ENCODE peak calls at places on chromosomes 4 and X, in seven cellular contexts. U is Peyer's patch, Y is transverse colon, B is IMR-90, R is body of pancreas, Q is tibial nerve, E is stomach. W is an unnamed sample.
A peak's percentile ranks its signal among the peaks of the same experiment; 100 is the strongest.

GRCh38 chr4:41822326-41822725 is 73.8 kb upstream of the PHOX2B start:
- DNase-seq in U (no peak), R (no peak), E (no peak), Y (no peak), Q (no peak), B (no peak), W (no peak)

GRCh38 chrX:34734383-34734782 is 77.3 kb upstream of the TMEM47 start:
- DNase-seq in Y (no peak), B (peak; percentile 62), R (no peak), Q (no peak), E (no peak), U (no peak), W (no peak)

GRCh38 chrX:19625612-19626011 is 110.3 kb upstream of the MAP3K15 start:
- DNase-seq in E (no peak), Y (peak; percentile 25), B (no peak), U (peak; percentile 49), R (no peak), Q (no peak), W (no peak)

GRCh38 chr4:150072906-150073714 is 5.1 kb upstream of the DCLK2 start:
- DNase-seq in R (no peak), Y (no peak), E (no peak), B (peak; percentile 97), Q (no peak), U (no peak), W (no peak)

GRCh38 chr4:2101346-2102044 is 42.4 kb downstream of the NAT8L start:
- DNase-seq in E (no peak), Q (no peak), U (no peak), B (peak; percentile 48), Y (no peak), R (no peak), W (no peak)

GRCh38 chr4:121943941-121944340 is 7.9 kb downstream of the TRPC3 start:
- DNase-seq in B (no peak), U (no peak), Y (no peak), R (no peak), Q (no peak), E (no peak), W (no peak)

GRCh38 chr4:173930329-173930967 is 353.0 kb downstream of the FBXO8 start:
- DNase-seq in Q (no peak), U (no peak), B (no peak), R (no peak), Y (no peak), E (no peak), W (no peak)

GRCh38 chr4:150139297-150139696 is 61.1 kb downstream of the DCLK2 start:
- DNase-seq in Q (no peak), U (no peak), R (no peak), Y (no peak), E (no peak), B (no peak), W (no peak)

GRCh38 chrX:129613596-129613995 is 41.2 kb downstream of the APLN start:
- DNase-seq in Q (no peak), U (no peak), E (no peak), B (no peak), Y (no peak), R (no peak), W (no peak)

GRCh38 chrX:20664774-20665173 is 398.1 kb upstream of the RPS6KA3 start:
- DNase-seq in Q (no peak), Y (no peak), E (no peak), R (no peak), U (no peak), B (no peak), W (no peak)

GRCh38 chrX:18360867-18361266 is 6.4 kb upstream of the SCML2 start:
- DNase-seq in U (no peak), Y (no peak), B (peak; percentile 12), R (peak; percentile 7), Q (no peak), E (no peak), W (no peak)

GRCh38 chr4:52813546-52813945 is 48.6 kb upstream of the RASL11B start:
- DNase-seq in Y (no peak), Q (no peak), E (no peak), B (no peak), R (no peak), U (no peak), W (no peak)

GRCh38 chrX:47093248-47093647 is 15.0 kb downstream of the RGN start:
- DNase-seq in R (no peak), B (peak; percentile 55), Q (no peak), Y (no peak), U (no peak), E (no peak), W (no peak)

GRCh38 chrX:72201836-72202536 is 20.4 kb downstream of the PIN4 start:
- DNase-seq in E (no peak), R (no peak), U (no peak), Q (no peak), B (peak; percentile 83), Y (no peak), W (no peak)

GRCh38 chr4:136562842-136563241 is 969.5 kb downstream of the PCDH18 start:
- DNase-seq in Q (no peak), R (no peak), B (peak; percentile 51), E (no peak), U (no peak), Y (no peak), W (no peak)

GRCh38 chr4:113069212-113069892 is 19.9 kb downstream of the ANK2 start:
- DNase-seq in Y (no peak), R (no peak), U (no peak), B (no peak), E (no peak), Q (no peak), W (peak; percentile 80)

GRCh38 chr4:90099795-90100194 is 27.4 kb upstream of the CCSER1 start:
- DNase-seq in Q (no peak), B (no peak), E (no peak), U (no peak), R (no peak), Y (no peak), W (no peak)

GRCh38 chr4:128579454-128579853 is 230.0 kb upstream of the JADE1 start:
- DNase-seq in Q (no peak), Y (no peak), R (no peak), E (no peak), U (no peak), B (no peak), W (no peak)

GRCh38 chr4:154491731-154492249 is at the start of gene DCHS2:
- DNase-seq in Y (peak; percentile 24), R (no peak), Q (no peak), E (no peak), U (peak; percentile 71), B (no peak), W (peak; percentile 58)

GRCh38 chr4:98377626-98378025 is 116.4 kb downstream of the RAP1GDS1 start:
- DNase-seq in E (no peak), U (no peak), B (peak; percentile 70), R (no peak), Y (no peak), Q (no peak), W (no peak)

GRCh38 chr4:155134136-155134535 is 74.3 kb upstream of the NPY2R start:
- DNase-seq in R (no peak), E (no peak), B (no peak), Q (no peak), Y (no peak), U (no peak), W (no peak)

GRCh38 chr4:2059726-2060577 is 825 bp downstream of the NAT8L start:
- DNase-seq in Q (no peak), U (no peak), Y (no peak), E (no peak), B (no peak), R (no peak), W (no peak)

GRCh38 chr4:156169011-156169410 is 215.3 kb upstream of the CTSO start:
- DNase-seq in U (no peak), B (peak; percentile 95), E (no peak), Y (no peak), Q (no peak), R (no peak), W (no peak)

DNA sequence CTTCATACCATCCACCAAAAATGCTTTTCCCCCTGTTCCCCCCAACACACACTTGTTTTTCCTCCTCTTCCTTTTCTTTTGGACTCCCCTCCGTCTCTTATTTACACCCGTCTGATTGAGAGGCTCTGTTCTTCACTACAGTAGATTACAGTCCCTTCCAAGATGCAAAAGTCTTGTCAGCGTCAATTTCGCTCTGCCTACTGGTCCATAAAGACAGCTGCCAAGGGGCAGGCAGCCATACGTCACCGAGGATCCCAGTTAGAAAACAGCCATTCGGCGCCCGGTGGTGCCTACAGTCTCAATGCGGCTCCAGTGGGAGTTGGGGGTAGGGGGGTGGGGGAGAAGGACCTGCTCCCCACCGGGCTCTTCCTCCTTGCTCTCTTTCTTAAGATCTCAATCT is at the start of gene GPM6B:
- DNase-seq in B (no peak), Y (no peak), R (no peak), Q (no peak), E (no peak), U (no peak), W (no peak)
- TF ChIP-seq POLR2A in B (no peak), Y (no peak), R (no peak), Q (no peak), E (no peak), U (no peak), W (no peak)

DNA sequence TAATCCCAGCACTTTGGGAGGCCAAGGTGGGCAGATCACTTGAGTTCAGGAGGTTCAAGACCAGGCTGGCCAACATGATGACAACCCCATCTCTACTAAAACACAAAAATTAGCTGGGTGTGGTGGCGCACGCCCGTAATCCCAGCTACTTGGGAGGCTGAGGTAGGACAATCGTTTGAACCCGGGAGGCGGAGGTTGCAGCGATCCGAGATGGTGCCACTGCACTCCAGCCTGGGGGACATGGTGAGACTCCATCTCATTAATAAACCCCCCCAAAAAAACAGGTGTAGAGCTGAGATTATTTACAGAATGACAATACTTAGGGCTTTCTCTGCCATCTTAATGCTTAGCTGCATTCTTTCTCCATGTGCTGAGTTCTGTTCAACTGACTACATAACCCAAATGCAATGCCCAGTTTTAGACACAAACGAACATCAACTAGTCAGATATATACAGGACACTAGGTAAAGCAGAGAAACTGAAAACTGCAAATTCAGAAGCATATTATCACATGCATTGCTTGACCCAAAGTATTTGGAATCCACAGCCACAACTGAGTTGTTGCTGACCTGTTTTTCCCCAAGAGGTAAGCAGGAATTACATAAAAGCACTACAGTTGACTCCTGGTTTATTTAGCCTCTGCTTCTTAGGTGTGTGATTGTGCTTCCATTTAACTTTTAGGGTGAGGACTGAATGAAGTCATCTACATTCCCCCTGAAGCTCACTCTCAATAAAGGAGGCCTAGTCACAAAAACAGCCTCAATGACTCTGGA is 12.1 kb downstream of the RBMX start:
- DNase-seq in Y (no peak), U (no peak), R (no peak), B (no peak), Q (no peak), E (no peak), W (no peak)
- TF ChIP-seq POLR2A in Y (no peak), U (no peak), R (no peak), B (no peak), Q (no peak), E (no peak), W (no peak)

DNA sequence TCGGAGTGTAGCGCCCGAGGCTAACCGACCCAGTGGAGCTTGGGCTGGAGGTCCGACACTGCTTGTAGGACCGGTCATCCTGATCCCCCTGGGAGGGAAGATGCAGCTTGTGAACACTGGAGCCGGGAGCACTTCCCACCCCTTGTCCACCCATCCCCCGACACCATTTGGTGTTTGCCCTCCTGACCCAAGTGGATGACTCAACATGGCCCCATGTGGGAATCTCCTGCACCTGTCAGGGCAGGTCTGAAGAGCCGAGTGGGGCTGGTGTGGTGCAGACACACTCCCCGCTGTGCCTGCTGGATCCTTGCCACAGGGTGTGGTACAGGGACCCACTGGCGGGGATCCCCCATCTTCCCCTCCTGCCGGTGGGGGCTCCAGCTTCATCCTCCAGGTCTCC is 90.0 kb upstream of the AFAP1 start:
- DNase-seq in Q (no peak), E (no peak), R (no peak), U (no peak), B (no peak), Y (no peak), W (no peak)
- TF ChIP-seq POLR2A in Q (no peak), E (no peak), R (no peak), U (no peak), B (no peak), Y (no peak), W (no peak)

GRCh38 chrX:48957827-48958634 is 624 bp upstream of the OTUD5 start:
- DNase-seq in Q (peak; percentile 89), E (peak; percentile 95), Y (peak; percentile 95), U (peak; percentile 92), B (peak; percentile 98), R (peak; percentile 96), W (peak; percentile 97)
- TF ChIP-seq POLR2A in Q (peak; percentile 37), E (no peak), Y (peak; percentile 84), U (peak; percentile 71), B (peak; percentile 92), R (peak; percentile 89), W (peak; percentile 59)